ENCODE peak calls at places on chromosomes 11 and 22, in seven cellular contexts. D is fibroblast of the conjunctiva; K is GF-D8; U is substantia nigra; M is cerebellar cortex; P is kidney tubule cell; C is activated CD4-positive, alpha-beta T cell treated with anti-CD3 and anti-CD28 coated beads for 24 hours. V is an unnamed sample.

GRCh38 chr11:71252782-71253730 is 679 bp upstream of the SHANK2 start:
- DNase-seq in D (no peak), K (no peak), U (no peak), M (no peak), P (peak), C (no peak), V (no peak)

GRCh38 chr22:19629720-19630419 is 84.4 kb upstream of the SEPTIN5 start:
- DNase-seq in D (peak), K (peak), U (no peak), M (peak), P (peak), C (peak), V (no peak)

GRCh38 chr11:134725939-134726639 is 314.0 kb upstream of the B3GAT1 start:
- DNase-seq in D (no peak), K (no peak), U (no peak), M (no peak), P (peak), C (no peak), V (no peak)

GRCh38 chr11:8315463-8315862 is 51.8 kb upstream of the LMO1 start:
- DNase-seq in D (no peak), K (no peak), U (no peak), M (no peak), P (no peak), C (no peak), V (no peak)

GRCh38 chr22:25735657-25736056 is 6.3 kb upstream of the MYO18B start:
- DNase-seq in D (no peak), K (no peak), U (no peak), M (no peak), P (no peak), C (no peak), V (no peak)

GRCh38 chr22:48799227-48799970 is 1028.3 kb downstream of the BRD1 start:
- DNase-seq in D (no peak), K (no peak), U (no peak), M (no peak), P (peak), C (no peak), V (no peak)

GRCh38 chr11:80773919-80774318 is 1333.1 kb upstream of the TENM4 start:
- DNase-seq in D (no peak), K (no peak), U (no peak), M (peak), P (no peak), C (no peak), V (no peak)

GRCh38 chr11:118491041-118491440 is 36.2 kb upstream of the TTC36 start:
- DNase-seq in D (no peak), K (no peak), U (no peak), M (no peak), P (no peak), C (no peak), V (no peak)

GRCh38 chr22:46377566-46378498 is 42.3 kb downstream of the TRMU start:
- DNase-seq in D (no peak), K (no peak), U (no peak), M (no peak), P (peak), C (no peak), V (no peak)

GRCh38 chr11:114416441-114416928 is 16.0 kb downstream of the RBM7 start:
- DNase-seq in D (no peak), K (peak), U (no peak), M (no peak), P (peak), C (no peak), V (no peak)

GRCh38 chr11:2827256-2827655 is 58.3 kb downstream of the CDKN1C start:
- DNase-seq in D (no peak), K (no peak), U (no peak), M (no peak), P (no peak), C (no peak), V (no peak)

GRCh38 chr11:575324-575995 is 810 bp upstream of the PHRF1 start:
- DNase-seq in D (no peak), K (no peak), U (no peak), M (peak), P (peak), C (no peak), V (no peak)

GRCh38 chr11:74749127-74749964 is 697 bp downstream of the RNF169 start:
- DNase-seq in D (no peak), K (peak), U (no peak), M (peak), P (peak), C (peak), V (no peak)

GRCh38 chr11:102853055-102853454 is 9.6 kb upstream of the MMP3 start:
- DNase-seq in D (no peak), K (no peak), U (no peak), M (no peak), P (no peak), C (no peak), V (no peak)

GRCh38 chr11:4664183-4664582 is 20.4 kb downstream of the OR51E1 start:
- DNase-seq in D (no peak), K (no peak), U (no peak), M (no peak), P (no peak), C (no peak), V (no peak)

GRCh38 chr22:35156945-35157344 is 91.0 kb downstream of the ISX start:
- DNase-seq in D (no peak), K (no peak), U (no peak), M (no peak), P (no peak), C (no peak), V (no peak)

GRCh38 chr11:21411114-21411513 is 741.7 kb downstream of the NELL1 start:
- DNase-seq in D (no peak), K (peak), U (no peak), M (no peak), P (peak), C (no peak), V (no peak)